ENCODE peak calls at places on chromosomes 3 and 15, in eight cellular contexts. One of them, this sample, is unnamed.

GRCh38 chr15:25901841-25902610 is 38.9 kb upstream of the ATP10A start:
- DNase-seq in DND-41: no peak
- DNase-seq in OCI-LY7: no peak
- DNase-seq in endodermal cell: no peak
- DNase-seq in stomach: no peak
- DNase-seq in colonic mucosa: no peak
- DNase-seq in lower lobe of right lung: no peak
- DNase-seq in upper lobe of right lung: no peak
- DNase-seq in this sample: no peak

GRCh38 chr3:17195856-17196604 is 311.3 kb downstream of the PLCL2 start:
- DNase-seq in DND-41: no peak
- DNase-seq in OCI-LY7: peak; percentile 86
- DNase-seq in endodermal cell: no peak
- DNase-seq in stomach: no peak
- DNase-seq in colonic mucosa: no peak
- DNase-seq in lower lobe of right lung: no peak
- DNase-seq in upper lobe of right lung: no peak
- DNase-seq in this sample: no peak

GRCh38 chr3:21528291-21528690 is 222.7 kb downstream of the ZNF385D start:
- DNase-seq in DND-41: no peak
- DNase-seq in OCI-LY7: no peak
- DNase-seq in endodermal cell: no peak
- DNase-seq in stomach: no peak
- DNase-seq in colonic mucosa: no peak
- DNase-seq in lower lobe of right lung: no peak
- DNase-seq in upper lobe of right lung: no peak
- DNase-seq in this sample: no peak

GRCh38 chr3:151439652-151440125 is 21.2 kb downstream of the IGSF10 start:
- DNase-seq in DND-41: peak; percentile 20
- DNase-seq in OCI-LY7: peak; percentile 54
- DNase-seq in endodermal cell: no peak
- DNase-seq in stomach: no peak
- DNase-seq in colonic mucosa: peak; percentile 40
- DNase-seq in lower lobe of right lung: no peak
- DNase-seq in upper lobe of right lung: no peak
- DNase-seq in this sample: no peak

GRCh38 chr3:159322322-159322939 is 520.6 kb downstream of the MFSD1 start:
- DNase-seq in DND-41: peak; percentile 8
- DNase-seq in OCI-LY7: peak; percentile 11
- DNase-seq in endodermal cell: peak; percentile 93
- DNase-seq in stomach: no peak
- DNase-seq in colonic mucosa: peak; percentile 21
- DNase-seq in lower lobe of right lung: peak; percentile 48
- DNase-seq in upper lobe of right lung: peak; percentile 67
- DNase-seq in this sample: no peak

GRCh38 chr3:13647314-13648059 is 98.6 kb downstream of the FBLN2 start:
- DNase-seq in DND-41: peak; percentile 32
- DNase-seq in OCI-LY7: no peak
- DNase-seq in endodermal cell: no peak
- DNase-seq in stomach: no peak
- DNase-seq in colonic mucosa: no peak
- DNase-seq in lower lobe of right lung: no peak
- DNase-seq in upper lobe of right lung: no peak
- DNase-seq in this sample: no peak

GRCh38 chr15:65038428-65038827 is 6.8 kb upstream of the SLC51B start:
- DNase-seq in DND-41: no peak
- DNase-seq in OCI-LY7: no peak
- DNase-seq in endodermal cell: no peak
- DNase-seq in stomach: no peak
- DNase-seq in colonic mucosa: peak; percentile 11
- DNase-seq in lower lobe of right lung: no peak
- DNase-seq in upper lobe of right lung: no peak
- DNase-seq in this sample: no peak

GRCh38 chr3:17182158-17182557 is 297.4 kb downstream of the PLCL2 start:
- DNase-seq in DND-41: no peak
- DNase-seq in OCI-LY7: peak; percentile 32
- DNase-seq in endodermal cell: no peak
- DNase-seq in stomach: no peak
- DNase-seq in colonic mucosa: no peak
- DNase-seq in lower lobe of right lung: no peak
- DNase-seq in upper lobe of right lung: no peak
- DNase-seq in this sample: no peak

GRCh38 chr15:99443056-99443756 is 122.6 kb upstream of the MEF2A start:
- DNase-seq in DND-41: no peak
- DNase-seq in OCI-LY7: no peak
- DNase-seq in endodermal cell: no peak
- DNase-seq in stomach: peak; percentile 20
- DNase-seq in colonic mucosa: no peak
- DNase-seq in lower lobe of right lung: no peak
- DNase-seq in upper lobe of right lung: peak; percentile 34
- DNase-seq in this sample: peak; percentile 4

GRCh38 chr3:195558602-195559001 is 15.5 kb upstream of the PPP1R2 start:
- DNase-seq in DND-41: peak; percentile 28
- DNase-seq in OCI-LY7: peak; percentile 80
- DNase-seq in endodermal cell: peak; percentile 67
- DNase-seq in stomach: no peak
- DNase-seq in colonic mucosa: peak; percentile 76
- DNase-seq in lower lobe of right lung: no peak
- DNase-seq in upper lobe of right lung: no peak
- DNase-seq in this sample: no peak

GRCh38 chr15:69591905-69592508 is 139.4 kb downstream of the RPLP1 start:
- DNase-seq in DND-41: no peak
- DNase-seq in OCI-LY7: no peak
- DNase-seq in endodermal cell: no peak
- DNase-seq in stomach: no peak
- DNase-seq in colonic mucosa: no peak
- DNase-seq in lower lobe of right lung: no peak
- DNase-seq in upper lobe of right lung: no peak
- DNase-seq in this sample: no peak

GRCh38 chr3:106620646-106621045 is 751.8 kb upstream of the CBLB start:
- DNase-seq in DND-41: no peak
- DNase-seq in OCI-LY7: no peak
- DNase-seq in endodermal cell: no peak
- DNase-seq in stomach: no peak
- DNase-seq in colonic mucosa: no peak
- DNase-seq in lower lobe of right lung: no peak
- DNase-seq in upper lobe of right lung: no peak
- DNase-seq in this sample: no peak

GRCh38 chr3:185824051-185824466 is 783 bp downstream of the IGF2BP2 start:
- DNase-seq in DND-41: no peak
- DNase-seq in OCI-LY7: no peak
- DNase-seq in endodermal cell: peak; percentile 80
- DNase-seq in stomach: peak; percentile 27
- DNase-seq in colonic mucosa: peak; percentile 43
- DNase-seq in lower lobe of right lung: peak; percentile 50
- DNase-seq in upper lobe of right lung: no peak
- DNase-seq in this sample: no peak

GRCh38 chr3:14145236-14145635 is 20.4 kb downstream of the TMEM43 start:
- DNase-seq in DND-41: no peak
- DNase-seq in OCI-LY7: no peak
- DNase-seq in endodermal cell: peak; percentile 56
- DNase-seq in stomach: no peak
- DNase-seq in colonic mucosa: no peak
- DNase-seq in lower lobe of right lung: no peak
- DNase-seq in upper lobe of right lung: no peak
- DNase-seq in this sample: no peak

GRCh38 chr3:29764059-29764458 is 483.2 kb downstream of the RBMS3 start:
- DNase-seq in DND-41: no peak
- DNase-seq in OCI-LY7: no peak
- DNase-seq in endodermal cell: no peak
- DNase-seq in stomach: no peak
- DNase-seq in colonic mucosa: no peak
- DNase-seq in lower lobe of right lung: no peak
- DNase-seq in upper lobe of right lung: no peak
- DNase-seq in this sample: no peak

GRCh38 chr15:27454281-27455060 is 483.5 kb downstream of the GABRG3 start:
- DNase-seq in DND-41: no peak
- DNase-seq in OCI-LY7: no peak
- DNase-seq in endodermal cell: no peak
- DNase-seq in stomach: no peak
- DNase-seq in colonic mucosa: no peak
- DNase-seq in lower lobe of right lung: no peak
- DNase-seq in upper lobe of right lung: no peak
- DNase-seq in this sample: no peak

GRCh38 chr15:37105795-37106333 is 5.5 kb upstream of the MEIS2 start:
- DNase-seq in DND-41: no peak
- DNase-seq in OCI-LY7: no peak
- DNase-seq in endodermal cell: no peak
- DNase-seq in stomach: no peak
- DNase-seq in colonic mucosa: no peak
- DNase-seq in lower lobe of right lung: no peak
- DNase-seq in upper lobe of right lung: no peak
- DNase-seq in this sample: no peak

GRCh38 chr3:45066109-45066801 is 40.2 kb downstream of the CLEC3B start:
- DNase-seq in DND-41: no peak
- DNase-seq in OCI-LY7: no peak
- DNase-seq in endodermal cell: no peak
- DNase-seq in stomach: no peak
- DNase-seq in colonic mucosa: peak; percentile 42
- DNase-seq in lower lobe of right lung: no peak
- DNase-seq in upper lobe of right lung: no peak
- DNase-seq in this sample: no peak

GRCh38 chr3:113221703-113222257 is 10.4 kb downstream of the BOC start:
- DNase-seq in DND-41: no peak
- DNase-seq in OCI-LY7: no peak
- DNase-seq in endodermal cell: no peak
- DNase-seq in stomach: no peak
- DNase-seq in colonic mucosa: no peak
- DNase-seq in lower lobe of right lung: no peak
- DNase-seq in upper lobe of right lung: no peak
- DNase-seq in this sample: no peak

GRCh38 chr15:33069161-33069560 is 125.4 kb downstream of the FMN1 start:
- DNase-seq in DND-41: no peak
- DNase-seq in OCI-LY7: no peak
- DNase-seq in endodermal cell: peak; percentile 49
- DNase-seq in stomach: no peak
- DNase-seq in colonic mucosa: no peak
- DNase-seq in lower lobe of right lung: no peak
- DNase-seq in upper lobe of right lung: no peak
- DNase-seq in this sample: no peak

GRCh38 chr15:33066584-33066983 is 127.9 kb downstream of the FMN1 start:
- DNase-seq in DND-41: no peak
- DNase-seq in OCI-LY7: no peak
- DNase-seq in endodermal cell: no peak
- DNase-seq in stomach: no peak
- DNase-seq in colonic mucosa: peak; percentile 51
- DNase-seq in lower lobe of right lung: no peak
- DNase-seq in upper lobe of right lung: no peak
- DNase-seq in this sample: no peak

GRCh38 chr15:33067456-33067855 is 127.1 kb downstream of the FMN1 start:
- DNase-seq in DND-41: no peak
- DNase-seq in OCI-LY7: no peak
- DNase-seq in endodermal cell: peak; percentile 62
- DNase-seq in stomach: no peak
- DNase-seq in colonic mucosa: no peak
- DNase-seq in lower lobe of right lung: no peak
- DNase-seq in upper lobe of right lung: no peak
- DNase-seq in this sample: no peak

GRCh38 chr15:33068531-33068990 is 126.0 kb downstream of the FMN1 start:
- DNase-seq in DND-41: peak; percentile 12
- DNase-seq in OCI-LY7: no peak
- DNase-seq in endodermal cell: peak; percentile 70
- DNase-seq in stomach: peak; percentile 90
- DNase-seq in colonic mucosa: peak; percentile 90
- DNase-seq in lower lobe of right lung: peak; percentile 89
- DNase-seq in upper lobe of right lung: peak; percentile 84
- DNase-seq in this sample: no peak

DNA sequence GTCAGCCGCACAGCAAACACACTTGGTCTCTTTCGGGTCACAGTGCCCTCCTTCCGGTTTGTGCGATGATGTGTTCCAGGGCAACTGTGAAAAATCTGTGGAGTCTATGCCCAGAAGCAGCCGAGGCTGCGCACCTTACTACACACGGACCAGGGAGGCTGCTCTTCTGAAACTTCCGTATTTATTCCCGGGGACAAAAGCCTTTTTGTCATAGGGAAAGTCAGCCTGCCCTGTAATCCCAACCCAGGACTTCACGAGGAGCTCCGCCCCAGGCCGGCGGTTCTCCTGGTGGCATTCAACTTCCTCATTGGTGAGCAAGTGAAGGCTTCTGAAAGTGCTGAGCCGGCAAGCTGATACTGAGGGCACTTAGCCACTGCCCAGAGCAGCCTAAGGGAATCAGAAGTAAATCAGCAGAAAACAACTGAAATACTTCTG is 126.5 kb downstream of the FMN1 start:
- DNase-seq in DND-41: no peak
- DNase-seq in OCI-LY7: no peak
- DNase-seq in endodermal cell: peak; percentile 85
- DNase-seq in stomach: peak; percentile 87
- DNase-seq in colonic mucosa: peak; percentile 91
- DNase-seq in lower lobe of right lung: peak; percentile 89
- DNase-seq in upper lobe of right lung: peak; percentile 90
- DNase-seq in this sample: no peak
- H3K27ac ChIP-seq in DND-41: no peak overlapping the region
- H3K27ac ChIP-seq in OCI-LY7: no peak overlapping the region
- H3K27ac ChIP-seq in endodermal cell: peak overlapping the region; percentile 4
- H3K27ac ChIP-seq in stomach: peak overlapping the region; percentile 61
- H3K27ac ChIP-seq in colonic mucosa: peak overlapping the region; percentile 90
- H3K27ac ChIP-seq in lower lobe of right lung: peak overlapping the region; percentile 85
- H3K27ac ChIP-seq in upper lobe of right lung: peak overlapping the region; percentile 79
- H3K27ac ChIP-seq in this sample: no peak overlapping the region

GRCh38 chr15:95016511-95017219 is 785.3 kb downstream of the MCTP2 start:
- DNase-seq in DND-41: no peak
- DNase-seq in OCI-LY7: no peak
- DNase-seq in endodermal cell: no peak
- DNase-seq in stomach: no peak
- DNase-seq in colonic mucosa: no peak
- DNase-seq in lower lobe of right lung: no peak
- DNase-seq in upper lobe of right lung: no peak
- DNase-seq in this sample: no peak
- H3K4me3 ChIP-seq in DND-41: no peak overlapping the region
- H3K4me3 ChIP-seq in OCI-LY7: no peak overlapping the region
- H3K4me3 ChIP-seq in endodermal cell: no peak overlapping the region
- H3K4me3 ChIP-seq in stomach: no peak overlapping the region
- H3K4me3 ChIP-seq in colonic mucosa: no peak overlapping the region
- H3K4me3 ChIP-seq in lower lobe of right lung: no peak overlapping the region
- H3K4me3 ChIP-seq in upper lobe of right lung: no peak overlapping the region
- H3K4me3 ChIP-seq in this sample: no peak overlapping the region

GRCh38 chr3:107627962-107628542 is 105.3 kb downstream of the BBX start:
- DNase-seq in DND-41: no peak
- DNase-seq in OCI-LY7: peak; percentile 7
- DNase-seq in endodermal cell: no peak
- DNase-seq in stomach: no peak
- DNase-seq in colonic mucosa: no peak
- DNase-seq in lower lobe of right lung: no peak
- DNase-seq in upper lobe of right lung: no peak
- DNase-seq in this sample: no peak
- TF ChIP-seq CTCF in DND-41: peak; percentile 30
- TF ChIP-seq CTCF in OCI-LY7: peak; percentile 76
- TF ChIP-seq CTCF in endodermal cell: peak; percentile 30
- TF ChIP-seq CTCF in stomach: no peak
- TF ChIP-seq CTCF in colonic mucosa: no peak
- TF ChIP-seq CTCF in lower lobe of right lung: no peak
- TF ChIP-seq CTCF in upper lobe of right lung: no peak
- TF ChIP-seq CTCF in this sample: no peak

DNA sequence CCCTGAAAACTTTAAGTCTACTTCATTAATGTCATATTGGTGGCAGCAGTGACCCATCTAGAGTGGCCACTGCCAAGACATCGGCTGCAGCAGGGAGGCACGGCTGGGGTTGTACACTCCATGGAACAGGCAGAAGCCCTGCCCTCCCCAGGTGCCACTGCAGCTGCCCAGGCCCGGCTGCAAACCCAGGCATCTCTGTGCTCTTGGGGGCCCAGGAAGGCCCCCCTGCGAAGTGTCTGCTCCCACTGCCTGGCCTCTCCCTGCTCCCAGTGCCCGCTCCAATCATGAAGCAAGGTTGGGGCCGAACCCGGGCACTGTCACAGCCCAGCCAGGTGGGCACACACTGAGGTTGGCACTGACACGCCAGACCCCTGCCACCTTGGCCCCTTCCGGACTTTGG is 12.1 kb upstream of the RPL14 start:
- DNase-seq in DND-41: no peak
- DNase-seq in OCI-LY7: no peak
- DNase-seq in endodermal cell: no peak
- DNase-seq in stomach: no peak
- DNase-seq in colonic mucosa: no peak
- DNase-seq in lower lobe of right lung: no peak
- DNase-seq in upper lobe of right lung: no peak
- DNase-seq in this sample: no peak
- H3K27ac ChIP-seq in DND-41: no peak overlapping the region
- H3K27ac ChIP-seq in OCI-LY7: no peak overlapping the region
- H3K27ac ChIP-seq in endodermal cell: no peak overlapping the region
- H3K27ac ChIP-seq in stomach: no peak overlapping the region
- H3K27ac ChIP-seq in colonic mucosa: no peak overlapping the region
- H3K27ac ChIP-seq in lower lobe of right lung: no peak overlapping the region
- H3K27ac ChIP-seq in upper lobe of right lung: no peak overlapping the region
- H3K27ac ChIP-seq in this sample: no peak overlapping the region

This sample was measured in dorsolateral prefrontal cortex.